ENCODE peak calls at places on chromosomes 4 and X, in ten cellular contexts. Y is SK-N-SH, C is upper lobe of left lung, B is stomach, W is prostate gland, D is K562, J is breast epithelium, R is HL-60, P is suprapubic skin, K is GM12891. I is an unnamed sample.

GRCh38 chr4:53494851-53495250 is 96.4 kb downstream of the LNX1 start:
- DNase-seq in P (no peak), Y (no peak), D (no peak), B (no peak), C (no peak), R (no peak), W (no peak), K (no peak), J (no peak), I (no peak)

GRCh38 chr4:10582059-10582686 is 102.4 kb downstream of the CLNK start:
- DNase-seq in J (no peak), R (no peak), W (peak; percentile 48), C (peak; percentile 37), B (peak; percentile 59), Y (peak; percentile 27), K (no peak), P (no peak), D (peak; percentile 46), I (peak; percentile 56)

GRCh38 chr4:180828455-180829018 is 1414.7 kb upstream of the TENM3 start:
- DNase-seq in R (no peak), D (peak; percentile 23), C (no peak), Y (peak; percentile 51), K (no peak), P (no peak), W (peak; percentile 10), B (no peak), J (no peak), I (no peak)

GRCh38 chr4:98510757-98511517 is 147.5 kb downstream of the TSPAN5 start:
- DNase-seq in D (no peak), B (no peak), P (no peak), K (no peak), J (no peak), Y (no peak), R (peak; percentile 21), W (no peak), C (no peak), I (no peak)

GRCh38 chr4:125368161-125368560 is 53.4 kb downstream of the FAT4 start:
- DNase-seq in Y (peak; percentile 1), B (no peak), D (no peak), W (no peak), P (no peak), J (no peak), R (no peak), C (no peak), K (no peak), I (peak; percentile 84)

GRCh38 chr4:163595590-163595989 is 101.1 kb downstream of the TMA16 start:
- DNase-seq in C (no peak), W (no peak), B (no peak), K (no peak), J (no peak), D (no peak), R (no peak), Y (no peak), P (no peak), I (no peak)

GRCh38 chr4:89765966-89766365 is 71.0 kb downstream of the SNCA start:
- DNase-seq in W (peak; percentile 12), C (no peak), P (no peak), J (no peak), K (no peak), Y (no peak), B (no peak), R (no peak), D (no peak), I (peak; percentile 65)

GRCh38 chrX:110321081-110321480 is 3.2 kb upstream of the AMMECR1 start:
- DNase-seq in J (no peak), C (no peak), B (no peak), K (no peak), P (no peak), Y (no peak), W (no peak), D (peak; percentile 62), R (no peak), I (no peak)

GRCh38 chr4:177220376-177220775 is 89.3 kb upstream of the NEIL3 start:
- DNase-seq in C (no peak), J (no peak), R (no peak), W (no peak), D (no peak), Y (no peak), P (no peak), K (no peak), B (no peak), I (no peak)

GRCh38 chr4:114782842-114783595 is 184.4 kb downstream of the UGT8 start:
- DNase-seq in C (no peak), W (no peak), R (no peak), J (no peak), B (no peak), D (no peak), K (no peak), P (no peak), Y (no peak), I (no peak)

GRCh38 chrX:68916891-68917290 is 88.1 kb downstream of the EFNB1 start:
- DNase-seq in P (no peak), D (no peak), J (no peak), K (no peak), R (no peak), W (no peak), B (no peak), Y (no peak), C (no peak), I (no peak)

GRCh38 chr4:55592014-55592413 is at the start of gene PDCL2:
- DNase-seq in J (no peak), W (no peak), K (no peak), B (no peak), Y (no peak), P (no peak), D (peak; percentile 14), C (no peak), R (no peak), I (no peak)

GRCh38 chr4:8052160-8052691 is 106.4 kb downstream of the ABLIM2 start:
- DNase-seq in W (no peak), R (no peak), B (no peak), Y (no peak), J (no peak), K (no peak), C (no peak), P (no peak), D (no peak), I (no peak)

DNA sequence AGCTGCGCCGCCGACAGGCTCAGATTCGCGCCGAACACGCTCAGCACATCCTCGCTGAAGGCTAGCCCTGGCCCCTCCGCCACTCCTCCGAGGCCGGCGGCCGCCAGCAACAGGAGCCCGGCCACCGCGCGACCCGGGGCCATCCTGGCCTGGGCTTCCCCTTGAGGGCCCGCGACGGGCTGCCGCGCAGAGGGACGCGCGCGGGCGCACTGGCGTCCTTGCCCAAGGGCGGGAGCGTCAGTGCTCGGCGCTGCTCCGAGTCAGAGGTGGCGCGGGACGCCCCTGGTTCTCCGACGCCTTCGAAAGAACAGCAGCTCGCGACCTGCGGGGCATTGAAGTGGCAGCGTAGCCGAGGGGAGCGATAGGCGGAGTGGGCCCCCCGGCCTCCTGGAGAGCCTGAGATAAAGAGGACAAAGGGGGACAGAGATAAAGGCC is 745 bp downstream of the SLC39A8 start:
- DNase-seq in B (peak; percentile 58), J (peak; percentile 59), P (peak; percentile 77), D (peak; percentile 80), Y (peak; percentile 84), K (peak; percentile 51), R (peak; percentile 72), W (peak; percentile 28), C (peak; percentile 66), I (peak; percentile 63)
- TF ChIP-seq POLR2AphosphoS5 in B (peak; percentile 10), J (no peak), P (no peak), D (no peak), Y (no peak), K (no peak), R (peak; percentile 56), W (no peak), C (no peak), I (no peak)

GRCh38 chrX:15854080-15854655 is 445 bp downstream of the AP1S2 start:
- DNase-seq in P (peak; percentile 78), B (peak; percentile 38), R (peak; percentile 36), D (peak; percentile 76), K (no peak), J (peak; percentile 46), Y (peak; percentile 85), W (peak; percentile 10), C (peak; percentile 73), I (no peak)

GRCh38 chrX:15853586-15854079 is 980 bp downstream of the AP1S2 start:
- DNase-seq in Y (peak; percentile 15), D (peak; percentile 26), J (no peak), W (no peak), B (no peak), P (no peak), C (no peak), K (no peak), R (no peak), I (peak; percentile 25)

GRCh38 chrX:15856580-15856979 is 2.0 kb upstream of the AP1S2 start:
- DNase-seq in P (no peak), W (no peak), J (no peak), D (no peak), R (no peak), B (no peak), K (no peak), C (no peak), Y (no peak), I (no peak)

GRCh38 chrX:15855562-15856256 is 1.1 kb upstream of the AP1S2 start:
- DNase-seq in K (no peak), B (no peak), P (no peak), W (no peak), J (no peak), R (no peak), D (peak; percentile 14), Y (no peak), C (no peak), I (peak; percentile 14)

GRCh38 chrX:15854712-15855561 is at the start of gene AP1S2:
- DNase-seq in Y (peak; percentile 97), J (peak; percentile 86), D (peak; percentile 94), K (peak; percentile 51), W (peak; percentile 87), C (peak; percentile 98), P (peak; percentile 96), R (peak; percentile 96), B (peak; percentile 96), I (peak; percentile 95)
- TF ChIP-seq POLR2AphosphoS5 in Y (peak; percentile 61), J (peak; percentile 44), D (peak; percentile 11), K (peak; percentile 56), W (peak; percentile 11), C (peak; percentile 63), P (no peak), R (peak; percentile 67), B (peak; percentile 73), I (peak; percentile 53)

DNA sequence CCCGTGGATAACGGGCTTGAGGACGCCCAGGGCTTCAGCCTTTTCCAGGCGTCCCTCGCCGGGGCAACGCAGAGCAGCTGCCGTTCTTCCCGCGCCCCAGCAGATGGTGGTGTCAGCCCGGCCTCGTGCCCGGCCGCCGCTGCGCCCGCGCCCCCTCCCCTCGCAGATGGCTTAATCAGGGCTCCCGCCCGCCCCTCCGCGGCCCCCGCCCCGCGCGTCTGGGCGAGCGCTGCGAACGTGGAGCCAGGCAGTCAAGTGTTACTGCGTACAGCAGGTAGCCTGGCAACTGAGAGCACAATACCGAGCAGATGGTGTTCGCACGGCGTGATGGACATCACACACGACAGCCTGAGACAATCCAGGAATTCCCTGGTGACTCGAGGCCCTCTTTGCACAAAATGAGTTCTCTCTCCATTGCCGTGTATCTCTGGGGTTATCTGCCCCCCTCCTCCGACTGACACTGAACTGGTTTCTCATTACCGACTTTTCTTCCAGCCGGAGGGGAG is 69.3 kb downstream of the MGST2 start:
- DNase-seq in Y (peak; percentile 97), J (peak; percentile 85), K (peak; percentile 73), B (peak; percentile 81), P (peak; percentile 89), C (peak; percentile 93), W (peak; percentile 88), D (no peak), R (peak; percentile 66), I (peak; percentile 94)
- TF ChIP-seq POLR2AphosphoS5 in Y (no peak), J (peak; percentile 85), K (no peak), B (peak; percentile 67), P (peak; percentile 33), C (peak; percentile 61), W (peak; percentile 64), D (no peak), R (no peak), I (peak; percentile 45)

GRCh38 chr4:184273166-184274147 is 55.8 kb upstream of the ENPP6 start:
- DNase-seq in P (no peak), R (no peak), J (no peak), W (no peak), D (no peak), B (no peak), Y (no peak), K (no peak), C (no peak), I (no peak)
- TF ChIP-seq POLR2AphosphoS5 in P (no peak), R (no peak), J (no peak), W (no peak), D (no peak), B (no peak), Y (no peak), K (peak; percentile 46), C (no peak), I (no peak)